ENCODE peak calls at places on chromosomes 5 and 9, in ten cellular contexts. C is fibroblast of gingiva, E is mesothelial cell of epicardium, R is lower lobe of right lung, W is aorta, K is NCI-H2029, Z is OCI-M1, B is fibroblast of the conjunctiva, X is colonic mucosa, J is B cell. L is an unnamed sample.

GRCh38 chr5:68420476-68421344 is 205.2 kb downstream of the PIK3R1 start:
- DNase-seq in C (no peak), E (no peak), R (peak), W (no peak), K (no peak), Z (peak), B (no peak), X (peak), J (no peak), L (no peak)

GRCh38 chr5:73903169-73903568 is 277.2 kb downstream of the ARHGEF28 start:
- DNase-seq in C (no peak), E (no peak), R (no peak), W (no peak), K (no peak), Z (no peak), B (no peak), X (no peak), J (no peak), L (no peak)

GRCh38 chr9:72917892-72918509 is 34.9 kb downstream of the ALDH1A1 start:
- DNase-seq in C (no peak), E (no peak), R (no peak), W (no peak), K (no peak), Z (no peak), B (no peak), X (no peak), J (no peak), L (no peak)

GRCh38 chr5:172939045-172939444 is 20.2 kb upstream of the RPL26L1 start:
- DNase-seq in C (no peak), E (no peak), R (no peak), W (peak), K (peak), Z (peak), B (no peak), X (no peak), J (no peak), L (no peak)

GRCh38 chr5:90410178-90410762 is 714 bp upstream of the CETN3 start:
- DNase-seq in C (no peak), E (no peak), R (no peak), W (no peak), K (no peak), Z (no peak), B (no peak), X (no peak), J (no peak), L (no peak)

GRCh38 chr5:37208883-37209808 is 40.0 kb downstream of the CPLANE1 start:
- DNase-seq in C (peak), E (no peak), R (no peak), W (peak), K (no peak), Z (no peak), B (peak), X (no peak), J (peak), L (peak)

GRCh38 chr9:114093761-114094505 is 5.2 kb downstream of the KIF12 start:
- DNase-seq in C (no peak), E (no peak), R (no peak), W (no peak), K (no peak), Z (no peak), B (no peak), X (no peak), J (no peak), L (no peak)

GRCh38 chr9:133653638-133654037 is 17.5 kb downstream of the DBH start:
- DNase-seq in C (no peak), E (no peak), R (no peak), W (no peak), K (no peak), Z (no peak), B (no peak), X (no peak), J (no peak), L (no peak)

GRCh38 chr5:35815089-35815936 is 41.4 kb upstream of the IL7R start:
- DNase-seq in C (no peak), E (no peak), R (no peak), W (no peak), K (peak), Z (peak), B (no peak), X (peak), J (peak), L (no peak)

GRCh38 chr9:86351897-86352296 is 2.3 kb downstream of the TUT7 start:
- DNase-seq in C (no peak), E (no peak), R (no peak), W (no peak), K (no peak), Z (peak), B (no peak), X (no peak), J (no peak), L (no peak)

GRCh38 chr5:123559434-123559775 is 47.4 kb downstream of the CSNK1G3 start:
- DNase-seq in C (no peak), E (no peak), R (no peak), W (no peak), K (no peak), Z (no peak), B (peak), X (no peak), J (no peak), L (no peak)

GRCh38 chr9:97615439-97616072 is 17.6 kb downstream of the TSTD2 start:
- DNase-seq in C (peak), E (peak), R (no peak), W (peak), K (peak), Z (peak), B (peak), X (peak), J (peak), L (peak)

GRCh38 chr5:757931-758697 is 26.4 kb downstream of the ZDHHC11B start:
- DNase-seq in C (no peak), E (peak), R (peak), W (peak), K (no peak), Z (no peak), B (no peak), X (peak), J (no peak), L (peak)

GRCh38 chr9:224540-225520 is 10.2 kb downstream of the DOCK8 start:
- DNase-seq in C (no peak), E (no peak), R (no peak), W (no peak), K (no peak), Z (no peak), B (no peak), X (no peak), J (no peak), L (no peak)

GRCh38 chr9:27645166-27645840 is 72.0 kb upstream of the C9orf72 start:
- DNase-seq in C (no peak), E (no peak), R (no peak), W (no peak), K (no peak), Z (no peak), B (no peak), X (peak), J (no peak), L (no peak)

GRCh38 chr5:167294861-167295685 is 996.4 kb upstream of the WWC1 start:
- DNase-seq in C (peak), E (no peak), R (no peak), W (no peak), K (no peak), Z (no peak), B (peak), X (peak), J (no peak), L (no peak)

GRCh38 chr9:87381746-87382145 is 115.9 kb upstream of the DAPK1 start:
- DNase-seq in C (peak), E (no peak), R (no peak), W (no peak), K (no peak), Z (no peak), B (no peak), X (no peak), J (no peak), L (no peak)

GRCh38 chr5:39249560-39250274 is 30.4 kb upstream of the FYB1 start:
- DNase-seq in C (no peak), E (no peak), R (no peak), W (no peak), K (no peak), Z (no peak), B (no peak), X (no peak), J (no peak), L (no peak)

GRCh38 chr5:123007292-123007691 is 29.2 kb downstream of the PPIC start:
- DNase-seq in C (no peak), E (no peak), R (no peak), W (no peak), K (no peak), Z (no peak), B (no peak), X (no peak), J (no peak), L (no peak)

GRCh38 chr5:60195083-60195482 is 301.6 kb upstream of the PDE4D start:
- DNase-seq in C (peak), E (no peak), R (no peak), W (no peak), K (no peak), Z (no peak), B (no peak), X (no peak), J (no peak), L (no peak)

GRCh38 chr5:91049800-91050199 is 333.3 kb downstream of the ARRDC3 start:
- DNase-seq in C (no peak), E (no peak), R (no peak), W (no peak), K (no peak), Z (no peak), B (no peak), X (no peak), J (no peak), L (no peak)

GRCh38 chr9:136448655-136449054 is 9.0 kb upstream of the INPP5E start:
- DNase-seq in C (no peak), E (no peak), R (no peak), W (no peak), K (no peak), Z (no peak), B (no peak), X (no peak), J (no peak), L (no peak)

GRCh38 chr5:72244862-72245371 is 75.1 kb downstream of the MRPS27 start:
- DNase-seq in C (peak), E (no peak), R (no peak), W (no peak), K (peak), Z (peak), B (peak), X (no peak), J (no peak), L (peak)

GRCh38 chr5:111454198-111454606 is 58.1 kb downstream of the STARD4 start:
- DNase-seq in C (peak), E (no peak), R (no peak), W (no peak), K (no peak), Z (no peak), B (no peak), X (no peak), J (no peak), L (no peak)

GRCh38 chr5:58085800-58086199 is 374.1 kb downstream of the PLK2 start:
- DNase-seq in C (no peak), E (no peak), R (no peak), W (no peak), K (no peak), Z (no peak), B (no peak), X (no peak), J (no peak), L (no peak)

GRCh38 chr9:70439991-70440706 is 25.7 kb upstream of the KLF9 start:
- DNase-seq in C (no peak), E (no peak), R (no peak), W (no peak), K (no peak), Z (no peak), B (peak), X (no peak), J (no peak), L (no peak)

GRCh38 chr9:115642285-115642684 is 511.3 kb upstream of the PAPPA start:
- DNase-seq in C (peak), E (no peak), R (no peak), W (no peak), K (no peak), Z (no peak), B (no peak), X (no peak), J (no peak), L (no peak)

GRCh38 chr5:32449216-32449721 is 4.7 kb upstream of the ZFR start:
- DNase-seq in C (peak), E (no peak), R (no peak), W (no peak), K (no peak), Z (no peak), B (no peak), X (no peak), J (no peak), L (no peak)

GRCh38 chr5:141420855-141421488 is at the start of gene PCDHGA11:
- DNase-seq in C (peak), E (no peak), R (peak), W (no peak), K (no peak), Z (peak), B (peak), X (peak), J (peak), L (peak)

GRCh38 chr9:81686614-81687520 is 2.5 kb downstream of the TLE1 start:
- DNase-seq in C (peak), E (peak), R (peak), W (peak), K (peak), Z (no peak), B (peak), X (peak), J (peak), L (peak)

GRCh38 chr5:127758884-127759283 is 55.7 kb downstream of the CCDC192 start:
- DNase-seq in C (no peak), E (no peak), R (no peak), W (no peak), K (no peak), Z (no peak), B (no peak), X (peak), J (no peak), L (no peak)

GRCh38 chr5:59542841-59543825 is 350.4 kb downstream of the PDE4D start:
- DNase-seq in C (peak), E (no peak), R (no peak), W (peak), K (peak), Z (peak), B (no peak), X (peak), J (no peak), L (no peak)

GRCh38 chr9:103674271-103674670 is 419.8 kb upstream of the SMC2 start:
- DNase-seq in C (no peak), E (no peak), R (no peak), W (no peak), K (no peak), Z (no peak), B (no peak), X (no peak), J (no peak), L (no peak)

GRCh38 chr5:9239071-9239470 is 306.8 kb downstream of the SEMA5A start:
- DNase-seq in C (no peak), E (no peak), R (no peak), W (no peak), K (no peak), Z (no peak), B (no peak), X (no peak), J (no peak), L (no peak)

GRCh38 chr5:130773813-130774212 is 391.2 kb downstream of the HINT1 start:
- DNase-seq in C (no peak), E (no peak), R (no peak), W (no peak), K (no peak), Z (peak), B (no peak), X (no peak), J (no peak), L (no peak)

GRCh38 chr5:77444356-77444755 is 47.8 kb downstream of the WDR41 start:
- DNase-seq in C (peak), E (no peak), R (no peak), W (no peak), K (no peak), Z (no peak), B (no peak), X (no peak), J (no peak), L (no peak)

GRCh38 chr9:113381909-113382411 is 5.2 kb upstream of the HDHD3 start:
- DNase-seq in C (no peak), E (no peak), R (no peak), W (no peak), K (no peak), Z (no peak), B (no peak), X (peak), J (no peak), L (no peak)

L was measured in GM20000.